ENCODE peak calls at places on chromosomes 12 and 14, in five cellular contexts. G, K, Y, M and J are unnamed samples.

GRCh38 chr14:34212574-34212973 is 249.5 kb downstream of the SPTSSA start:
- DNase-seq in Y (no peak), G (no peak), K (no peak), M (no peak), J (no peak)

GRCh38 chr12:67909091-67909531 is 80.1 kb upstream of the IFNG-AS1 start:
- DNase-seq in Y (no peak), K (no peak), M (no peak), G (peak; percentile 98), J (no peak)

GRCh38 chr12:89350260-89350659 is 2.0 kb downstream of the DUSP6 start:
- DNase-seq in Y (no peak), M (no peak), K (no peak), G (no peak), J (no peak)

GRCh38 chr12:108337235-108338223 is 1.6 kb downstream of the CMKLR1 start:
- DNase-seq in Y (no peak), M (no peak), K (no peak), G (peak; percentile 23), J (no peak)

GRCh38 chr12:102702447-102703114 is 214.5 kb downstream of the PAH start:
- DNase-seq in M (no peak), G (peak; percentile 83), Y (peak; percentile 2), K (no peak), J (no peak)

GRCh38 chr12:26680724-26681455 is 152.1 kb downstream of the ITPR2 start:
- DNase-seq in K (no peak), Y (no peak), G (peak; percentile 20), M (no peak), J (no peak)

GRCh38 chr14:50039734-50040400 is 76.5 kb downstream of the VCPKMT start:
- DNase-seq in M (no peak), Y (no peak), G (peak; percentile 65), K (no peak), J (no peak)

GRCh38 chr12:56307221-56307965 is 7.3 kb upstream of the CS start:
- DNase-seq in Y (no peak), G (no peak), K (no peak), M (no peak), J (no peak)

GRCh38 chr14:91996951-91997371 is 42.9 kb downstream of the TRIP11 start:
- DNase-seq in M (no peak), K (peak; percentile 24), G (peak; percentile 86), Y (no peak), J (no peak)

GRCh38 chr14:59321184-59321952 is 132.9 kb downstream of the DAAM1 start:
- DNase-seq in M (no peak), Y (no peak), K (no peak), G (peak; percentile 79), J (no peak)

GRCh38 chr12:82057770-82058169 is 298.6 kb upstream of the PPFIA2 start:
- DNase-seq in Y (no peak), G (no peak), M (no peak), K (no peak), J (no peak)

GRCh38 chr12:48980953-48981756 is 3.0 kb downstream of the WNT1 start:
- DNase-seq in G (no peak), K (peak; percentile 72), M (peak; percentile 35), Y (no peak), J (no peak)

GRCh38 chr14:58805605-58806358 is 168.0 kb downstream of the DACT1 start:
- DNase-seq in Y (no peak), M (no peak), K (no peak), G (peak; percentile 69), J (no peak)

GRCh38 chr14:105141026-105141425 is 27.6 kb downstream of the JAG2 start:
- DNase-seq in K (no peak), G (no peak), Y (no peak), M (no peak), J (no peak)

GRCh38 chr14:81062816-81063215 is 107.4 kb downstream of the TSHR start:
- DNase-seq in M (peak; percentile 13), Y (no peak), G (peak; percentile 2), K (no peak), J (no peak)